ENCODE peak calls at places on chromosomes 16 and 17, in eight cellular contexts. One of them, this sample, is unnamed. For H3K4me1, the result is how much of the 10 kb centered on the place peaks cover.

GRCh38 chr17:14011740-14012405 is 57.4 kb upstream of the COX10 start:
- DNase-seq in testis: no peak
- DNase-seq in esophagus squamous epithelium: no peak
- DNase-seq in gastrocnemius medialis: no peak
- DNase-seq in tibial artery: no peak
- DNase-seq in upper lobe of right lung: no peak
- DNase-seq in fibroblast of lung: no peak
- DNase-seq in adipocyte: no peak
- DNase-seq in this sample: no peak

GRCh38 chr16:71345031-71345430 is 13.5 kb upstream of the CALB2 start:
- DNase-seq in testis: no peak
- DNase-seq in esophagus squamous epithelium: no peak
- DNase-seq in gastrocnemius medialis: no peak
- DNase-seq in fibroblast of lung: no peak
- DNase-seq in adipocyte: no peak
- DNase-seq in upper lobe of right lung: no peak
- DNase-seq in tibial artery: no peak
- DNase-seq in this sample: peak

GRCh38 chr16:52976539-52977167 is 76.0 kb downstream of the CHD9NB start:
- DNase-seq in adipocyte: peak
- DNase-seq in testis: no peak
- DNase-seq in gastrocnemius medialis: no peak
- DNase-seq in esophagus squamous epithelium: no peak
- DNase-seq in fibroblast of lung: peak
- DNase-seq in tibial artery: no peak
- DNase-seq in upper lobe of right lung: no peak
- DNase-seq in this sample: no peak

GRCh38 chr16:66052745-66053144 is 313.7 kb upstream of the CDH5 start:
- DNase-seq in fibroblast of lung: peak
- DNase-seq in upper lobe of right lung: no peak
- DNase-seq in testis: no peak
- DNase-seq in esophagus squamous epithelium: no peak
- DNase-seq in adipocyte: peak
- DNase-seq in gastrocnemius medialis: no peak
- DNase-seq in tibial artery: no peak
- DNase-seq in this sample: no peak

GRCh38 chr17:65066858-65067257 is 10.3 kb upstream of the GNA13 start:
- DNase-seq in gastrocnemius medialis: no peak
- DNase-seq in adipocyte: no peak
- DNase-seq in esophagus squamous epithelium: no peak
- DNase-seq in testis: no peak
- DNase-seq in upper lobe of right lung: no peak
- DNase-seq in tibial artery: no peak
- DNase-seq in fibroblast of lung: no peak
- DNase-seq in this sample: no peak

GRCh38 chr17:19762515-19762961 is 14.4 kb upstream of the ALDH3A1 start:
- DNase-seq in esophagus squamous epithelium: no peak
- DNase-seq in adipocyte: peak
- DNase-seq in testis: peak
- DNase-seq in tibial artery: peak
- DNase-seq in fibroblast of lung: peak
- DNase-seq in gastrocnemius medialis: peak
- DNase-seq in upper lobe of right lung: peak
- DNase-seq in this sample: peak

GRCh38 chr16:88630941-88631340 is 7.4 kb upstream of the IL17C start:
- DNase-seq in upper lobe of right lung: no peak
- DNase-seq in tibial artery: no peak
- DNase-seq in fibroblast of lung: no peak
- DNase-seq in testis: no peak
- DNase-seq in esophagus squamous epithelium: no peak
- DNase-seq in adipocyte: no peak
- DNase-seq in gastrocnemius medialis: no peak
- DNase-seq in this sample: no peak

GRCh38 chr16:65989861-65990260 is 376.6 kb upstream of the CDH5 start:
- DNase-seq in fibroblast of lung: peak
- DNase-seq in tibial artery: no peak
- DNase-seq in gastrocnemius medialis: no peak
- DNase-seq in adipocyte: no peak
- DNase-seq in upper lobe of right lung: no peak
- DNase-seq in esophagus squamous epithelium: no peak
- DNase-seq in testis: no peak
- DNase-seq in this sample: no peak

GRCh38 chr17:31533546-31534155 is 142.2 kb downstream of the RAB11FIP4 start:
- DNase-seq in testis: peak
- DNase-seq in fibroblast of lung: peak
- DNase-seq in gastrocnemius medialis: no peak
- DNase-seq in tibial artery: no peak
- DNase-seq in esophagus squamous epithelium: no peak
- DNase-seq in adipocyte: peak
- DNase-seq in upper lobe of right lung: no peak
- DNase-seq in this sample: no peak

GRCh38 chr16:57883480-57883879 is 81.2 kb upstream of the KIFC3 start:
- DNase-seq in tibial artery: no peak
- DNase-seq in gastrocnemius medialis: no peak
- DNase-seq in upper lobe of right lung: no peak
- DNase-seq in testis: no peak
- DNase-seq in esophagus squamous epithelium: no peak
- DNase-seq in adipocyte: no peak
- DNase-seq in fibroblast of lung: no peak
- DNase-seq in this sample: no peak
- H3K4me1 ChIP-seq in tibial artery: under half
- H3K4me1 ChIP-seq in gastrocnemius medialis: under half
- H3K4me1 ChIP-seq in upper lobe of right lung: under half
- H3K4me1 ChIP-seq in testis: under half
- H3K4me1 ChIP-seq in esophagus squamous epithelium: under half
- H3K4me1 ChIP-seq in adipocyte: under half
- H3K4me1 ChIP-seq in fibroblast of lung: under half
- H3K4me1 ChIP-seq in this sample: under half

GRCh38 chr17:42403150-42403549 is 14.9 kb upstream of the STAT3 start:
- DNase-seq in esophagus squamous epithelium: no peak
- DNase-seq in testis: no peak
- DNase-seq in adipocyte: no peak
- DNase-seq in gastrocnemius medialis: no peak
- DNase-seq in fibroblast of lung: no peak
- DNase-seq in tibial artery: no peak
- DNase-seq in upper lobe of right lung: no peak
- DNase-seq in this sample: no peak

GRCh38 chr17:42405076-42405475 is 16.8 kb upstream of the STAT3 start:
- DNase-seq in testis: no peak
- DNase-seq in upper lobe of right lung: no peak
- DNase-seq in tibial artery: no peak
- DNase-seq in adipocyte: no peak
- DNase-seq in gastrocnemius medialis: no peak
- DNase-seq in fibroblast of lung: no peak
- DNase-seq in esophagus squamous epithelium: no peak
- DNase-seq in this sample: no peak

GRCh38 chr17:42406602-42407288 is 16.3 kb downstream of the CAVIN1 start:
- DNase-seq in adipocyte: no peak
- DNase-seq in fibroblast of lung: no peak
- DNase-seq in upper lobe of right lung: no peak
- DNase-seq in tibial artery: no peak
- DNase-seq in gastrocnemius medialis: no peak
- DNase-seq in testis: no peak
- DNase-seq in esophagus squamous epithelium: no peak
- DNase-seq in this sample: no peak

GRCh38 chr17:42405963-42406495 is 17.0 kb downstream of the CAVIN1 start:
- DNase-seq in esophagus squamous epithelium: no peak
- DNase-seq in fibroblast of lung: peak
- DNase-seq in upper lobe of right lung: peak
- DNase-seq in gastrocnemius medialis: peak
- DNase-seq in adipocyte: peak
- DNase-seq in testis: peak
- DNase-seq in tibial artery: peak
- DNase-seq in this sample: peak

DNA sequence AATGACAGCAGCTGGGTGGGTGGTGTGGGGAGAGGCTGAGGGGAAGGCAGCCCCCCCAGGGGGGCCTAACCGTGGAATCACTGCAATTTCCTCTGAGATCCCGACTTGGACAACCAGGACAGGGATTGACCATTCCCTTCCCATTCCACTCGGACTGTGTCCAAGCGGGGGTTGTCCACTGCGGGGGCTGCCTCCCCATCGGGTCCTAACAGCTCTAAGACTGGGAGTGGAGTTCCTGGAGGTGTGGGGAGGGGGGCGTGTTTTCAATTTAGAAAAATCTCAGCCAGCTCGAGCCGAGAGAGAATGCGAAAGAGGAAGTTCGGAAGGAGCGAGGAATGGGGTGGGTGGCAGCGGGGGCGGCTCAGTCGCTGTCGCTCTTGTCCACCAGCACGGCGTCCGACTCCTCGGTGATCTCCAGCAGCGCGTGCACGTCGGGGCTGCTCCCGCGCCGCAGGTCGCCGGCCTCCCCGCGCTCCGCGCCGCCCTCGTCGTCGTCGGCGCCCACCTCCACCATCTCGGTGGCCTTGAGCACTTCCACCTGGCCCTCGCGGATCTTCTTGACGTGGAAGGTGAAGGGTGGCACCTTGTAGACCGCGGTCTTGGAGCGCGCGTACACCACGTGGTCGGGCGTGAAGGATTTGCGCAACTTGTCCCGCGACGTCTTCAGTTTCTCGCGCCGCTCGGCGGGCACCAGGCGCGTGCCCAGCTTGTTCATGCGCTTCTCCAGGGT is 16.2 kb upstream of the STAT3 start:
- DNase-seq in adipocyte: no peak
- DNase-seq in esophagus squamous epithelium: no peak
- DNase-seq in fibroblast of lung: no peak
- DNase-seq in upper lobe of right lung: no peak
- DNase-seq in testis: no peak
- DNase-seq in tibial artery: no peak
- DNase-seq in gastrocnemius medialis: no peak
- DNase-seq in this sample: no peak
- H3K4me1 ChIP-seq in adipocyte: half or more
- H3K4me1 ChIP-seq in esophagus squamous epithelium: half or more
- H3K4me1 ChIP-seq in fibroblast of lung: under half
- H3K4me1 ChIP-seq in upper lobe of right lung: under half
- H3K4me1 ChIP-seq in testis: under half
- H3K4me1 ChIP-seq in tibial artery: half or more
- H3K4me1 ChIP-seq in gastrocnemius medialis: half or more
- H3K4me1 ChIP-seq in this sample: under half

DNA sequence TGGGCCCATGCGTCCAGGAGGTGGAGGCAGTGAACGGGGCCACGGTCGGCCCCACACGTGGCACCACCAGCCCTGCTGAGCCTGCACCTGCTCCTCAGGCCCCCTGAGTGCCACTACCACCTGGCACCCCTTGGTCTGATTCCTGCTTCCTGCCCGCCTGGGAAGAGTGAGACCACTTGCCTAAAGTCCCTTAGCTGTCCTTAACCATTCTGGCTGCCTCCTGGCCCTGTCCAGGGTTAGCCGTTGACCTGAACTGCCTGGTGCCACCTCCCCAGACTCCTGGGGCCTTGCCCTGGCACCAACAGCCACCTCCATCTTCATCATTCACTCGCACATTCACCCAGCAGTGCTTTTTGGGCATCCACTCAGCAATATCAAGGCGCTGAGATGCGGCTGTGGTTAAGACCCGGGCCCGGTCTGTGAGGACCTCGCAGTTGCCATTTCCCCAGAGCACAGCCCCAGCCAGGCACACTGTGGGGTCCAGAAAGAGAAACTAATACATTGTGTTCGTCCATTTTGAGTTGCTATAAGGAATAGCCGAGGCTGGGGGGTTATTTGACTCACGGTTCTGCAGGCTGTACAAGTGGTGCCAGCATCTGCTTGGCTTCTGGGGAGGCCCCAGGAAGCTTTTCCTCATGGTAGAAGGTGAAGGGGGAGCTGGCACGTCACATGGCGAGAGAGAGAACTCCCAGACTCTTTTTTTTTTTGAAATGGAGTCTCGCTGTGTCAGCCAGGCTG is 318.4 kb downstream of the SEC14L1 start:
- DNase-seq in esophagus squamous epithelium: no peak
- DNase-seq in upper lobe of right lung: no peak
- DNase-seq in testis: no peak
- DNase-seq in fibroblast of lung: no peak
- DNase-seq in tibial artery: no peak
- DNase-seq in gastrocnemius medialis: no peak
- DNase-seq in adipocyte: no peak
- DNase-seq in this sample: no peak
- H3K4me1 ChIP-seq in esophagus squamous epithelium: under half
- H3K4me1 ChIP-seq in upper lobe of right lung: half or more
- H3K4me1 ChIP-seq in testis: half or more
- H3K4me1 ChIP-seq in fibroblast of lung: under half
- H3K4me1 ChIP-seq in tibial artery: under half
- H3K4me1 ChIP-seq in gastrocnemius medialis: under half
- H3K4me1 ChIP-seq in adipocyte: under half
- H3K4me1 ChIP-seq in this sample: under half

GRCh38 chr16:89892635-89893034 is 19.2 kb downstream of the TCF25 start:
- DNase-seq in esophagus squamous epithelium: no peak
- DNase-seq in testis: no peak
- DNase-seq in tibial artery: no peak
- DNase-seq in adipocyte: no peak
- DNase-seq in fibroblast of lung: no peak
- DNase-seq in upper lobe of right lung: no peak
- DNase-seq in gastrocnemius medialis: no peak
- DNase-seq in this sample: no peak
- H3K4me1 ChIP-seq in esophagus squamous epithelium: under half
- H3K4me1 ChIP-seq in testis: under half
- H3K4me1 ChIP-seq in tibial artery: under half
- H3K4me1 ChIP-seq in adipocyte: under half
- H3K4me1 ChIP-seq in fibroblast of lung: under half
- H3K4me1 ChIP-seq in upper lobe of right lung: under half
- H3K4me1 ChIP-seq in gastrocnemius medialis: under half
- H3K4me1 ChIP-seq in this sample: under half

GRCh38 chr17:40480501-40481003 is 20.9 kb downstream of the TNS4 start:
- DNase-seq in adipocyte: peak
- DNase-seq in esophagus squamous epithelium: no peak
- DNase-seq in gastrocnemius medialis: no peak
- DNase-seq in upper lobe of right lung: no peak
- DNase-seq in tibial artery: no peak
- DNase-seq in fibroblast of lung: peak
- DNase-seq in testis: no peak
- DNase-seq in this sample: no peak
- H3K4me1 ChIP-seq in adipocyte: under half
- H3K4me1 ChIP-seq in esophagus squamous epithelium: under half
- H3K4me1 ChIP-seq in gastrocnemius medialis: under half
- H3K4me1 ChIP-seq in upper lobe of right lung: under half
- H3K4me1 ChIP-seq in tibial artery: under half
- H3K4me1 ChIP-seq in fibroblast of lung: under half
- H3K4me1 ChIP-seq in testis: under half
- H3K4me1 ChIP-seq in this sample: under half